ENCODE peak calls at places on chromosomes 13 and 19, in seven cellular contexts. Z, N, P, X, Q, J and E are unnamed samples.

GRCh38 chr13:45615501-45616101 is at the start of gene ERICH6B:
- DNase-seq in J (peak; percentile 19), X (no peak), P (no peak), N (no peak), Q (no peak), Z (peak; percentile 17), E (no peak)

GRCh38 chr19:41548954-41549688 is 26.8 kb upstream of the CEACAM21 start:
- DNase-seq in Q (no peak), Z (no peak), N (peak; percentile 60), X (peak; percentile 51), J (no peak), P (peak; percentile 65), E (no peak)

GRCh38 chr13:105616313-105617075 is 919.0 kb downstream of the EFNB2 start:
- DNase-seq in Q (no peak), P (no peak), Z (peak; percentile 18), N (no peak), J (no peak), X (no peak), E (no peak)

GRCh38 chr13:46170687-46171086 is 11.3 kb downstream of the LCP1 start:
- DNase-seq in N (no peak), Q (no peak), P (no peak), Z (peak; percentile 39), J (no peak), X (no peak), E (no peak)

GRCh38 chr13:66159526-66159925 is 1070.6 kb downstream of the PCDH9 start:
- DNase-seq in J (no peak), X (no peak), P (no peak), Z (no peak), N (no peak), Q (no peak), E (no peak)

GRCh38 chr19:10603084-10603872 is 16.2 kb upstream of the AP1M2 start:
- DNase-seq in Q (no peak), N (peak; percentile 90), X (peak; percentile 80), Z (no peak), J (peak; percentile 55), P (peak; percentile 55), E (no peak)

GRCh38 chr19:7918615-7919421 is 1.3 kb upstream of the SNAPC2 start:
- DNase-seq in N (no peak), Q (no peak), J (no peak), Z (no peak), P (no peak), X (no peak), E (no peak)

GRCh38 chr19:30350995-30351394 is 21.2 kb upstream of the ZNF536 start:
- DNase-seq in J (no peak), Z (no peak), X (no peak), P (no peak), N (no peak), Q (no peak), E (no peak)

GRCh38 chr19:13132471-13133166 is 14.6 kb downstream of the NACC1 start:
- DNase-seq in J (peak; percentile 79), P (no peak), X (no peak), N (no peak), Q (no peak), Z (peak; percentile 56), E (no peak)